ENCODE peak calls at places on chromosomes 1 and 21, in five cellular contexts. J is neuronal stem cell, I is H9, N is H1, S is mesenchymal stem cell. K is an unnamed sample.

GRCh38 chr1:8965121-8965820 is 19.6 kb downstream of the CA6 start:
- DNase-seq in J (no peak), I (no peak), N (no peak), S (no peak), K (peak)

GRCh38 chr21:26788783-26789182 is 56.4 kb downstream of the ADAMTS1 start:
- DNase-seq in J (no peak), I (no peak), N (no peak), S (no peak), K (no peak)

GRCh38 chr1:100304921-100305320 is 38.9 kb downstream of the RTCA start:
- DNase-seq in J (no peak), I (no peak), N (no peak), S (no peak), K (no peak)

GRCh38 chr1:175478203-175478602 is 265.2 kb downstream of the TNR start:
- DNase-seq in J (no peak), I (no peak), N (no peak), S (peak), K (no peak)

GRCh38 chr1:9400425-9401079 is 107.9 kb downstream of the SPSB1 start:
- DNase-seq in J (no peak), I (no peak), N (no peak), S (peak), K (no peak)

GRCh38 chr1:205082431-205082830 is 1.8 kb downstream of the TMEM81 start:
- DNase-seq in J (no peak), I (no peak), N (no peak), S (no peak), K (no peak)

GRCh38 chr1:154607084-154607747 is 770 bp downstream of the ADAR start:
- DNase-seq in J (no peak), I (no peak), N (no peak), S (peak), K (peak)

GRCh38 chr21:14092834-14093560 is 117.8 kb downstream of the LIPI start:
- DNase-seq in J (no peak), I (no peak), N (no peak), S (no peak), K (no peak)

GRCh38 chr21:14088391-14088790 is 122.4 kb downstream of the LIPI start:
- DNase-seq in J (no peak), I (no peak), N (no peak), S (no peak), K (no peak)

GRCh38 chr1:43319766-43320165 is 17.9 kb upstream of the MPL start:
- DNase-seq in J (no peak), I (no peak), N (no peak), S (no peak), K (no peak)

GRCh38 chr1:225849905-225850304 is 32.3 kb downstream of the TMEM63A start:
- DNase-seq in J (no peak), I (peak), N (no peak), S (no peak), K (no peak)

GRCh38 chr1:50108497-50109073 is at the start of gene ELAVL4:
- DNase-seq in J (no peak), I (peak), N (no peak), S (no peak), K (no peak)

GRCh38 chr1:155218854-155219591 is 10.5 kb downstream of the MTX1 start:
- DNase-seq in J (no peak), I (peak), N (peak), S (peak), K (peak)

GRCh38 chr1:182143825-182144661 is 82.5 kb upstream of the ZNF648 start:
- DNase-seq in J (peak), I (no peak), N (peak), S (peak), K (no peak)

GRCh38 chr1:198919667-198920398 is 281.0 kb downstream of the PTPRC start:
- DNase-seq in J (no peak), I (no peak), N (no peak), S (peak), K (no peak)

GRCh38 chr1:86068841-86069756 is 87.5 kb downstream of the COL24A1 start:
- DNase-seq in J (no peak), I (no peak), N (no peak), S (peak), K (no peak)

GRCh38 chr1:76901158-76901767 is 34.0 kb downstream of the ST6GALNAC5 start:
- DNase-seq in J (peak), I (peak), N (peak), S (peak), K (peak)

GRCh38 chr1:208252126-208252853 is 8.1 kb upstream of the PLXNA2 start:
- DNase-seq in J (no peak), I (peak), N (peak), S (peak), K (no peak)

GRCh38 chr1:210475806-210476205 is 147.1 kb downstream of the HHAT start:
- DNase-seq in J (no peak), I (no peak), N (no peak), S (no peak), K (no peak)

GRCh38 chr1:68525781-68526180 is 28.9 kb upstream of the DEPDC1 start:
- DNase-seq in J (no peak), I (no peak), N (no peak), S (no peak), K (no peak)

GRCh38 chr1:12088607-12089006 is 25.5 kb downstream of the TNFRSF8 start:
- DNase-seq in J (no peak), I (no peak), N (no peak), S (no peak), K (no peak)

GRCh38 chr1:92929461-92929860 is 31.8 kb downstream of the DIPK1A start:
- DNase-seq in J (no peak), I (no peak), N (no peak), S (no peak), K (no peak)

GRCh38 chr1:25798666-25799345 is 1.2 kb upstream of the SELENON start:
- DNase-seq in J (no peak), I (no peak), N (no peak), S (no peak), K (no peak)

GRCh38 chr1:167418397-167418796 is 99.9 kb downstream of the CD247 start:
- DNase-seq in J (no peak), I (no peak), N (no peak), S (no peak), K (no peak)

GRCh38 chr1:37307907-37308570 is 166.3 kb upstream of the ZC3H12A start:
- DNase-seq in J (no peak), I (no peak), N (no peak), S (no peak), K (no peak)

GRCh38 chr1:53449693-53450092 is 9.5 kb upstream of the DMRTB1 start:
- DNase-seq in J (no peak), I (no peak), N (no peak), S (no peak), K (no peak)
- H3K23ac ChIP-seq in J (no peak), I (no peak), N (no peak), S (no peak), K (no peak)

DNA sequence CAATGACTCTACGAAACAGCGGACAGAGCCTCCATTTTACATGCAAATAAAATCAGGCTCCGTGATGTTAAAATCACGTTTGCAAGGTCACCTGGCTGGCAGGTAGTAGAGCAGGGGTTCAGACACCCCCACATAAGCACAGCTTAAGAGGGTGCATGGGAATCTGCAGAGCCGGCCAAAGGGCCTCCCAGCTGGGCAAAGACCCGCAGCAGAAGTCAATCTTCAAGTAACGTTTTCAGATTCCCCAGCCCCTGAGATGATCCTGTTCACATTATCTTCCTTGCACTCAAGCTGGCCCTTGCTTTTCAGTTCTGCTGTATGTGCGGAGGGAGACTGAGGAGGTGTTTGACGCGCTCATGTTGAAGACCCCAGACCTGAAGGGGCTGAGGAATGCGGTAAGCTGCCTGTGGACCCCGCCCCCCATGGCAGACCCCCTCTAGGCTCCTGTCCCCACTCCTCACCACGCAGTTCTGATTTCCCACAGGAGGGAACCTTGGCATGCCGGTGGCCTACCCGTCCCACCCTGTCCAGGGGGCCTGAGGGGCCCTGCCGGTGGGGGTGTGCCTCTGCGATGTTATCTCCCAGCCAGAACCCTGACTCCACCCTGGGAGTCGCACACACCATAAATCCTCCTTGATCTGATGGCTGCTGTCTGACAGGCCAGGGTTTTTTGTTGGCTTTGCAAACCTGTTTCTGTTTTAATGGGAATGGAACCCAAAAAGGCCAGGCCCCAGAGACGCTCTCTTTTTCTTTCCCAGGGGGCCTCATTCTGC is 28.2 kb downstream of the GRHL3 start:
- DNase-seq in J (no peak), I (no peak), N (no peak), S (no peak), K (no peak)
- H2BK12ac ChIP-seq in J (no peak), I (no peak), N (no peak), S (no peak), K (no peak)

DNA sequence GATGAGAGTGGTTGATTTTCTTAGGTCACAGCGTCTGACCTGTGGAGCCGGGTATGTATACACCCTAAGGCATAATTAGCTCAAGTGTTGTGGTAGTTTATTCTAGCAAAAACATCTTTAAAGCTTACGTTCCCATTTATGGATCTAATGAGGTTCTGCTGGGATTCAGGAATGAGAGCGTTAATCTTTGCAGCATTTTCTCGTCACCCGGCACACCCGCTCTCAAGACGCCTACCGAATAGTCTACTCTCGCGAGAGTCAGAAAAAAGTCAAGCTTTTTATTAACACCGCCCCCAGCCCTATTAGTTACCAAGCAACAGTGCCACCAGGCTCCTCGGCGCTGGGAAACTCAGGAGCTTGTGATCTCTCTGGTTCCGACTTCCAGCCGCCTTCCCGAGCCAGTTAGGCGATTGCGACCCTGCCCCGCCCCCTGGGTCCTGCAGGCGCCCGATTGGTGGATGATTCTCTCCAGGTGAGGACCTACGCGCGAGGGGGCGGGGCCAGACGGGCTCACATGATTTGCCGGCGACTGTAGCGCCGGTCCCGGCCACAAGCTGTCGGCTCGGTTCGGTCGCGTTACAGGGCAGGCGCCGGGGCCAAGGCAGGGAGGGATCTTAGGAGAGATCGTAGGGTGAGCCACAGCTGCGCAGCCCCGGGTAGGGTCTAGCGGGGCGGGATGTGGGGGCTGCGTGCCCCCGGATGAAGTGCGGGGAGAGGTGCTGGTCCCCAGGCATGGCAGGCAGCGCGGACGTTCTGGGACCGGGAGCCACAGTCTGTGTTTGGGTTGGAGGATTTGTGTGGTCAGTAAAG is at the start of gene PFKFB2:
- DNase-seq in J (peak), I (peak), N (peak), S (peak), K (peak)
- H3K23ac ChIP-seq in J (peak), I (no peak), N (no peak), S (peak), K (no peak)

GRCh38 chr1:206774096-206774495 is 1.8 kb upstream of the IL10 start:
- DNase-seq in J (no peak), I (no peak), N (no peak), S (no peak), K (no peak)
- H2BK12ac ChIP-seq in J (no peak), I (no peak), N (no peak), S (no peak), K (no peak)

GRCh38 chr21:29145837-29146453 is 15.5 kb downstream of the MAP3K7CL start:
- DNase-seq in J (no peak), I (no peak), N (no peak), S (peak), K (no peak)
- H3K23ac ChIP-seq in J (no peak), I (no peak), N (no peak), S (no peak), K (no peak)

GRCh38 chr1:227490001-227490400 is 73.4 kb upstream of the ZNF678 start:
- DNase-seq in J (no peak), I (no peak), N (no peak), S (no peak), K (no peak)
- H2BK12ac ChIP-seq in J (no peak), I (no peak), N (no peak), S (no peak), K (no peak)

DNA sequence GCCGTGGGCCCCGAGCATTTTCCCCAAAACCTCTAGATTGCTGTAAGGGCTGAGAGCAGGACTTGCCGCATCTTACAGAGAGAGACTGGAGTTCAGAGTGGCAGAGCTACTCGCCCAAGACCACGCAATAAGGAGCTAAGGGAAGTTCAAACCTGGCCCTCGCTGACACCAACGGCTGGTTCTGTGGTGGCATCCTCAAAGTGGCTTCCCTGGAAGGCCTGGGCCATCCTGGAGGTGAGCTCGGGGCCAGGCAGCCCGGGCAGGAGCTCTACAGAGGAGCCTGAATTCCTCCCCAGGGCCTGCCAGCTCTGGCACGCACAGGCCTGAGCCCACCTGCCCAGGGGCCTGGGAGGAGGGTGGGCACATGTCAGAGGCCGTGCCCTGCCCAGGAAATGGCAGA is 68.7 kb downstream of the MEGF6 start:
- DNase-seq in J (no peak), I (no peak), N (no peak), S (no peak), K (no peak)
- H3K23ac ChIP-seq in J (peak), I (no peak), N (no peak), S (no peak), K (no peak)

GRCh38 chr1:119893238-119893791 is 3.0 kb downstream of the ADAM30 start:
- DNase-seq in J (no peak), I (no peak), N (no peak), S (no peak), K (no peak)

GRCh38 chr1:119887428-119887827 is 8.9 kb downstream of the ADAM30 start:
- DNase-seq in J (no peak), I (no peak), N (no peak), S (no peak), K (no peak)

GRCh38 chr1:119885903-119886783 is 10.2 kb downstream of the ADAM30 start:
- DNase-seq in J (no peak), I (peak), N (peak), S (peak), K (peak)

GRCh38 chr1:119884700-119885099 is 11.6 kb downstream of the ADAM30 start:
- DNase-seq in J (no peak), I (no peak), N (no peak), S (no peak), K (no peak)

GRCh38 chr1:119888476-119888875 is 7.8 kb downstream of the ADAM30 start:
- DNase-seq in J (no peak), I (no peak), N (no peak), S (no peak), K (no peak)
- H2BK12ac ChIP-seq in J (no peak), I (no peak), N (no peak), S (no peak), K (no peak)

GRCh38 chr1:1273152-1273534 is 511 bp downstream of the UBE2J2 start:
- DNase-seq in J (no peak), I (no peak), N (no peak), S (no peak), K (no peak)
- H3K23ac ChIP-seq in J (peak), I (no peak), N (no peak), S (peak), K (no peak)

GRCh38 chr21:35617491-35617890 is 442.8 kb downstream of the SETD4 start:
- DNase-seq in J (no peak), I (no peak), N (no peak), S (no peak), K (peak)

GRCh38 chr21:35616090-35616489 is 444.2 kb downstream of the SETD4 start:
- DNase-seq in J (no peak), I (no peak), N (no peak), S (peak), K (no peak)

GRCh38 chr21:35611752-35612151 is 448.6 kb downstream of the SETD4 start:
- DNase-seq in J (no peak), I (no peak), N (no peak), S (peak), K (peak)

GRCh38 chr21:35615325-35615724 is 445.0 kb downstream of the SETD4 start:
- DNase-seq in J (no peak), I (no peak), N (no peak), S (no peak), K (no peak)

DNA sequence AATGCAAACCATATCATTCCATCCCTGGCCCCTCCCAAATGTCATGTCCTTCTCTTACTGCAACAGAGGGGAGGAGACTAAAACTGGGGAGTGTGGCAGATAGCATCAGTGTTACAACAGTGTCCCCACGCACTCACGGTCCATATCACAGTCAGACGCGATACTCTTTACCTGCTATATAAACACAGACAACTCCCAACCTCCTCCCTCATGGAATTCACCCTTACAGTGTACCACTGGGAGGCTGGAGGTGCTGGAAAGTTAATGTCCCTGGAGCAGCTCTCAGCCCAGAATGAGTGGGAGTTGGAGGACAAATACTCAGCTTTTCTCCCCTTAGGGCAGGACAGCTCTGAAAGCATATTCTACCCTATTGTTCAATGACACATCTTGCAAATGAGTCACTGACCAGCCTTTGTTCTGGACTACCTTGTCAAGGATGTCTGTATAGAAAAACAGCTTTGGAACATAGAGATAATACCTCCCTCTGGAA is 445.9 kb downstream of the SETD4 start:
- DNase-seq in J (no peak), I (no peak), N (no peak), S (no peak), K (peak)
- H2BK12ac ChIP-seq in J (no peak), I (no peak), N (no peak), S (no peak), K (no peak)

K was measured in trophoblast cell.